ENCODE peak calls at places on chromosomes 13 and 19, in seven cellular contexts. H, J, X, U, N, O and S are unnamed samples.
A peak's percentile ranks its signal among the peaks of the same experiment; 100 is the strongest.

GRCh38 chr13:99063178-99063577 is 85.3 kb upstream of the DOCK9 start:
- DNase-seq in X (no peak), J (no peak), O (no peak), U (no peak), N (peak; percentile 23), H (no peak), S (no peak)

GRCh38 chr13:99969934-99970760 is 1.4 kb downstream of the ZIC5 start:
- DNase-seq in N (peak; percentile 59), X (no peak), U (no peak), O (no peak), J (no peak), H (no peak), S (no peak)

GRCh38 chr13:36029171-36029570 is 102.0 kb downstream of the DCLK1 start:
- DNase-seq in H (peak; percentile 97), U (no peak), N (no peak), X (no peak), J (no peak), O (no peak), S (no peak)

GRCh38 chr13:46181799-46182490 is at the start of gene LCP1:
- DNase-seq in X (peak; percentile 97), H (no peak), N (peak; percentile 79), U (peak; percentile 14), O (no peak), J (no peak), S (peak; percentile 67)

GRCh38 chr13:41188584-41188983 is 5.8 kb downstream of the KBTBD7 start:
- DNase-seq in H (no peak), X (no peak), O (no peak), U (no peak), J (no peak), N (no peak), S (no peak)

GRCh38 chr19:28920269-28921066 is 292.5 kb downstream of the UQCRFS1 start:
- DNase-seq in J (no peak), H (no peak), X (no peak), O (no peak), N (no peak), U (no peak), S (no peak)

GRCh38 chr19:43555185-43555770 is 20.0 kb downstream of the XRCC1 start:
- DNase-seq in J (peak; percentile 58), N (peak; percentile 89), O (no peak), U (no peak), X (no peak), H (peak; percentile 68), S (no peak)

GRCh38 chr19:57068326-57068725 is 51.5 kb upstream of the USP29 start:
- DNase-seq in N (no peak), X (no peak), J (no peak), H (no peak), U (no peak), O (no peak), S (no peak)

GRCh38 chr19:33280351-33280921 is 21.9 kb downstream of the CEBPA start:
- DNase-seq in H (no peak), J (no peak), U (no peak), N (no peak), X (peak; percentile 86), O (no peak), S (no peak)

GRCh38 chr13:59982631-59983382 is 180.9 kb downstream of the DIAPH3 start:
- DNase-seq in X (no peak), H (peak; percentile 25), O (no peak), U (no peak), N (no peak), J (no peak), S (no peak)

GRCh38 chr13:46577656-46578589 is 25.0 kb downstream of the LRCH1 start:
- DNase-seq in U (no peak), O (no peak), X (no peak), N (no peak), J (no peak), H (no peak), S (no peak)

GRCh38 chr19:55591555-55591954 is 7.8 kb downstream of the FIZ1 start:
- DNase-seq in H (no peak), U (no peak), X (no peak), J (no peak), O (no peak), N (no peak), S (no peak)

GRCh38 chr13:46565808-46566750 is 13.1 kb downstream of the LRCH1 start:
- DNase-seq in O (no peak), U (no peak), J (no peak), N (no peak), X (no peak), H (no peak), S (no peak)

GRCh38 chr13:102710261-102710679 is 15.4 kb upstream of the METTL21C start:
- DNase-seq in H (no peak), U (no peak), O (no peak), N (no peak), J (no peak), X (no peak), S (no peak)

GRCh38 chr19:36006955-36007354 is 1.7 kb downstream of the SYNE4 start:
- DNase-seq in J (no peak), U (no peak), X (no peak), O (no peak), H (no peak), N (no peak), S (no peak)

GRCh38 chr19:36009633-36010379 is 1.2 kb upstream of the SYNE4 start:
- DNase-seq in U (no peak), O (no peak), J (no peak), N (no peak), X (no peak), H (no peak), S (no peak)

GRCh38 chr19:36008336-36008978 is at the start of gene SYNE4:
- DNase-seq in H (no peak), O (no peak), X (no peak), N (no peak), J (no peak), U (no peak), S (no peak)

GRCh38 chr19:36010402-36010801 is 1.8 kb upstream of the SYNE4 start:
- DNase-seq in O (no peak), N (no peak), J (no peak), U (no peak), X (no peak), H (no peak), S (no peak)

DNA sequence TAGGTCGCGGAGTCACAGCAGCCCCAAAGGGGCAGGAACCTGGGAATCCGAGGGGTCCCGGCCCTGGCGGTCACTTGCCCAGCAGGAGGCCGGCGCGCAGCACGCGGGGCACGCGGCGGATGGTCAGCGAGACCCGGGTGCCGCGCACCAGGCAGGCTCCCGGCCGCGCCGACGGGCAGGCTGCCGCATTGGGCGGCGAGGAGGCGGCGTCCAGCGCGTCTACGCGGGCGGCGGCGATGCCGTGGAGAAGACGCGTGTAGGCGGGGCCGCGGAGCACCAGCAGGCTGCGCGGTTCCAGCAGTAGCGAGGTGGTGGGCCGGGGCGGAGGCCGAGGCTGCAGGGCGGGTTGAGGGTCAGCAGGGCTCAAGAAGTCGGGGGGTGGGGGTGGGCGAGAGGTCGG is 607 bp upstream of the SYNE4 start:
- DNase-seq in N (peak; percentile 54), J (peak; percentile 69), O (no peak), H (peak; percentile 40), U (no peak), X (no peak), S (peak; percentile 81)
- H3K27ac ChIP-seq in N (no peak overlapping the region), J (no peak overlapping the region), O (peak overlapping the region; percentile 53), H (no peak overlapping the region), U (peak overlapping the region; percentile 78), X (no peak overlapping the region), S (peak overlapping the region; percentile 68)

GRCh38 chr13:20843177-20843576 is 59.4 kb downstream of the XPO4 start:
- DNase-seq in H (no peak), X (no peak), N (no peak), O (no peak), J (no peak), U (no peak), S (no peak)

GRCh38 chr13:20847298-20847697 is 55.2 kb downstream of the XPO4 start:
- DNase-seq in O (no peak), N (no peak), U (no peak), X (no peak), H (peak; percentile 10), J (no peak), S (no peak)

GRCh38 chr13:20848944-20849343 is 53.6 kb downstream of the XPO4 start:
- DNase-seq in X (no peak), J (no peak), O (no peak), H (no peak), U (no peak), N (no peak), S (no peak)

GRCh38 chr13:20851844-20852402 is 50.6 kb downstream of the XPO4 start:
- DNase-seq in X (no peak), N (no peak), O (no peak), J (no peak), H (no peak), U (no peak), S (no peak)

GRCh38 chr13:20848203-20848602 is 54.3 kb downstream of the XPO4 start:
- DNase-seq in O (no peak), H (no peak), X (no peak), N (no peak), J (no peak), U (no peak), S (no peak)
- H3K27ac ChIP-seq in O (no peak overlapping the region), H (no peak overlapping the region), X (no peak overlapping the region), N (no peak overlapping the region), J (peak overlapping the region; percentile 16), U (no peak overlapping the region), S (no peak overlapping the region)

DNA sequence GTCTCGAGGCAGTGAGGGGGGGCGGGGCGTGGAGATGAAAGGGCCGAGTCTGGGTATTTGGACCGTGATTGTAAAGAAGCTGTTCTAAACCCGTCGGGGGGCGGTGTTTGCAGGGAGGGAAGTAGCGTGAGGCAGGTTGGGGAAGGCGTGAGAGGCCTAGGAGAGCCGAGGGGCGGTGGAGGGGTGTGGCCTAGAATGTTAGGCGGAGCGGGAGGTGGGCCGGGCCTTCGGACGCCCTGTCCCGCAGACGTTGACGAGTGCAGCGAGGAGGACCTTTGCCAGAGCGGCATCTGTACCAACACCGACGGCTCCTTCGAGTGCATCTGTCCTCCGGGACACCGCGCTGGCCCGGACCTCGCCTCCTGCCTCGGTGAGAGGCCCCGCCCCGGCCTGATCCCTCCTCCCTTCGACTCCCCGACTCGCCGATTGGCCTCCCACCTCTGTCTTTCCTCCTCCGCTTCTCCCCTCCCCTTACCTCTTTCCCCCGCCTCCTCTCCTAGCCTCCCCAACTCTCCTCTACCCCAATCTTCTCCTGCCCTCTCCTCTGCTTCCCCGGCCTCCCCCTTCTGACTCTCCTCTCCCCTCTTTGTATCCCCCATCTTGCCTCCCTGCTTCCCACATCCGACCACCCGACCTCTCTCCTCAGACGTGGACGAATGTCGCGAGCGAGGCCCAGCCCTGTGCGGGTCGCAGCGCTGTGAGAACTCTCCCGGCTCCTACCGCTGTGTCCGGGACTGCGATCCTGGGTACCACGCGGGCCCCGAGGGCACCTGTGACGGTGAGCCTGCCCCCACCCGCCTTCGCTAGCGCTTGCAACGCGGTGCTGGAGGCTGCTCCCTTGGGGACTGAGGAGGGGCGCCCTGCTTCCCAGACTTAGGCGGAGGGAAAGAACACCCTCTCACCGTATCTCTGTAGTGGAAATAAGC is 12.8 kb downstream of the LTBP4 start:
- DNase-seq in J (peak; percentile 87), N (peak; percentile 87), X (peak; percentile 57), O (no peak), H (peak; percentile 85), U (peak; percentile 48), S (peak; percentile 80)
- H3K27ac ChIP-seq in J (peak overlapping the region; percentile 87), N (peak overlapping the region; percentile 57), X (peak overlapping the region; percentile 38), O (peak overlapping the region; percentile 84), H (peak overlapping the region; percentile 59), U (peak overlapping the region; percentile 95), S (peak overlapping the region; percentile 44)

DNA sequence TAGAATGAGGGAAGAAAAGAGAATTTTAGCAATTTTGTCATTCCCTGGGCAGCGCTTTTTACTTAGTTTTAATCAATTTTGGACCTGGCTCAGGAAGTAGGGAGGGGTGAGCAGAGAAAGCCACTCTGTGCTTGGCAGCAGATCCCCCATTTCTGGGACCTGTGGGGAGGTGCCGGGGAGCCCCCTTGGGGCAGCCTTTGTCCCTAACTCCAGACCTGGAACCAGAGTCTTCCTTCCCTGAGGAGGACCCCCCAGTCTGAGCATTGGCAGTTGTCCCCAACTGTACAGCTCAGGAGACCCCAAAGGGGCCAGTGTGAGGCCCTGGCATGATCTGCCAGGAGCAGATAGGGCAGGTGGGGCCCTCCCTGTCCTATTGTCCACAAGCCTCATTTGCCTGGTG is 10.5 kb downstream of the LYL1 start:
- DNase-seq in O (no peak), X (no peak), H (no peak), N (no peak), J (no peak), U (no peak), S (peak; percentile 62)
- H3K27ac ChIP-seq in O (peak overlapping the region; percentile 85), X (no peak overlapping the region), H (no peak overlapping the region), N (no peak overlapping the region), J (peak overlapping the region; percentile 61), U (peak overlapping the region; percentile 94), S (peak overlapping the region; percentile 94)